ENCODE peak calls at places on chromosomes 3 and 15, in nine cellular contexts. D, C, V, A, U, Y, J, N and E are unnamed samples.

GRCh38 chr3:177382944-177383343 is 185.7 kb upstream of the TBL1XR1 start:
- DNase-seq in U (peak), Y (no peak), C (no peak), D (no peak), J (no peak), V (no peak), A (no peak), N (no peak), E (no peak)

GRCh38 chr3:126107203-126107939 is 23.4 kb upstream of the SLC41A3 start:
- DNase-seq in C (no peak), A (no peak), U (no peak), N (no peak), V (no peak), Y (no peak), J (no peak), D (no peak), E (no peak)

GRCh38 chr15:25801586-25802284 is 61.4 kb downstream of the ATP10A start:
- DNase-seq in D (no peak), V (no peak), J (no peak), A (no peak), N (no peak), U (no peak), Y (no peak), C (no peak), E (no peak)

GRCh38 chr3:52518723-52519444 is 14.8 kb downstream of the NT5DC2 start:
- DNase-seq in Y (no peak), U (no peak), D (no peak), A (no peak), N (no peak), V (no peak), J (no peak), C (no peak), E (no peak)

GRCh38 chr3:128366652-128367051 is 100.0 kb downstream of the DNAJB8 start:
- DNase-seq in A (no peak), Y (no peak), V (no peak), U (no peak), N (no peak), D (no peak), J (no peak), C (no peak), E (no peak)

GRCh38 chr3:12837295-12837986 is 3.9 kb downstream of the RPL32 start:
- DNase-seq in Y (no peak), V (no peak), A (no peak), D (no peak), N (no peak), U (no peak), C (no peak), J (no peak), E (no peak)

GRCh38 chr3:174533286-174533685 is 325.8 kb upstream of the NAALADL2 start:
- DNase-seq in Y (no peak), V (no peak), J (no peak), N (no peak), D (no peak), C (peak), U (no peak), A (no peak), E (no peak)

GRCh38 chr3:72763751-72764440 is 84.3 kb downstream of the SHQ1 start:
- DNase-seq in J (no peak), A (no peak), U (no peak), C (no peak), D (no peak), Y (no peak), N (no peak), V (no peak), E (no peak)

GRCh38 chr3:139238281-139239030 is 105.4 kb upstream of the MRPS22 start:
- DNase-seq in D (no peak), V (no peak), C (no peak), N (no peak), J (no peak), Y (no peak), U (no peak), A (no peak), E (no peak)

GRCh38 chr3:56196700-56197099 is 271.6 kb downstream of the ERC2 start:
- DNase-seq in Y (no peak), U (no peak), C (no peak), V (no peak), D (no peak), A (no peak), N (no peak), J (no peak), E (no peak)

GRCh38 chr3:62237296-62237948 is 135.9 kb downstream of the FEZF2 start:
- DNase-seq in A (no peak), D (no peak), C (no peak), U (no peak), N (no peak), Y (no peak), V (no peak), J (no peak), E (no peak)

GRCh38 chr3:127185268-127185667 is 7.7 kb upstream of the PRR23E start:
- DNase-seq in U (no peak), D (no peak), Y (no peak), N (no peak), C (no peak), V (no peak), J (no peak), A (no peak), E (no peak)